ENCODE peak calls at places on chromosomes 4 and X, in seven cellular contexts. Z is HCT116, Q is gastrocnemius medialis, U is sigmoid colon, B is stomach, J is ovary, F is tibial nerve. H is an unnamed sample. For H3K9me3, the result is how much of the 10 kb centered on the place peaks cover.

GRCh38 chrX:8748855-8749254 is 16.9 kb upstream of the ANOS1 start:
- DNase-seq in Z (no peak), Q (no peak), U (no peak), B (no peak), J (no peak), F (no peak), H (no peak)

GRCh38 chr4:133585323-133585722 is 436.2 kb downstream of the PCDH10 start:
- DNase-seq in Z (no peak), Q (no peak), U (no peak), B (no peak), J (no peak), F (no peak), H (no peak)

GRCh38 chr4:84971319-84971932 is 4.9 kb upstream of the WDFY3 start:
- DNase-seq in Z (peak), Q (no peak), U (no peak), B (no peak), J (no peak), F (no peak), H (no peak)

GRCh38 chr4:173531085-173531965 is 1.3 kb upstream of the HAND2 start:
- DNase-seq in Z (no peak), Q (no peak), U (peak), B (no peak), J (peak), F (no peak), H (no peak)

GRCh38 chr4:104487105-104487504 is 7.6 kb downstream of the CXXC4 start:
- DNase-seq in Z (no peak), Q (no peak), U (no peak), B (no peak), J (no peak), F (no peak), H (no peak)

GRCh38 chrX:124194903-124195302 is 137.6 kb upstream of the TEX13D start:
- DNase-seq in Z (no peak), Q (peak), U (no peak), B (no peak), J (no peak), F (no peak), H (no peak)

GRCh38 chr4:183438458-183439113 is 5.8 kb upstream of the CDKN2AIP start:
- DNase-seq in Z (peak), Q (no peak), U (no peak), B (peak), J (no peak), F (no peak), H (peak)

GRCh38 chrX:105063743-105064142 is 156.8 kb downstream of the TEX13A start:
- DNase-seq in Z (no peak), Q (no peak), U (no peak), B (no peak), J (no peak), F (no peak), H (no peak)

GRCh38 chr4:151807220-151807619 is 46.4 kb upstream of the GATB start:
- DNase-seq in Z (no peak), Q (no peak), U (no peak), B (no peak), J (no peak), F (no peak), H (peak)

GRCh38 chr4:2820216-2820982 is 23.2 kb upstream of the ADD1 start:
- DNase-seq in Z (no peak), Q (no peak), U (no peak), B (no peak), J (no peak), F (no peak), H (no peak)

GRCh38 chrX:65035451-65035779 is 59.2 kb upstream of the ZC4H2 start:
- DNase-seq in Z (no peak), Q (no peak), U (no peak), B (peak), J (peak), F (peak), H (peak)

GRCh38 chr4:3112979-3113469 is 38.5 kb downstream of the HTT start:
- DNase-seq in Z (no peak), Q (no peak), U (no peak), B (no peak), J (no peak), F (no peak), H (no peak)

GRCh38 chr4:26206339-26206738 is 114.5 kb upstream of the RBPJ start:
- DNase-seq in Z (no peak), Q (no peak), U (peak), B (no peak), J (no peak), F (peak), H (no peak)

GRCh38 chr4:27168783-27169182 is 308.1 kb downstream of the STIM2 start:
- DNase-seq in Z (no peak), Q (no peak), U (no peak), B (no peak), J (no peak), F (no peak), H (no peak)

GRCh38 chrX:43176686-43177085 is 398.7 kb upstream of the PPP1R2C start:
- DNase-seq in Z (no peak), Q (no peak), U (no peak), B (no peak), J (no peak), F (no peak), H (no peak)

GRCh38 chr4:120664851-120665250 is 257.7 kb downstream of the PRDM5 start:
- DNase-seq in Z (no peak), Q (no peak), U (no peak), B (no peak), J (no peak), F (no peak), H (no peak)

GRCh38 chrX:42524374-42524773 is 253.6 kb downstream of the PPP1R2C start:
- DNase-seq in Z (peak), Q (no peak), U (no peak), B (no peak), J (no peak), F (no peak), H (no peak)

GRCh38 chrX:9416562-9417319 is 48.1 kb upstream of the TBL1X start:
- DNase-seq in Z (no peak), Q (no peak), U (no peak), B (no peak), J (no peak), F (peak), H (no peak)

GRCh38 chr4:3091464-3091863 is 17.0 kb downstream of the HTT start:
- DNase-seq in Z (no peak), Q (no peak), U (no peak), B (no peak), J (no peak), F (no peak), H (no peak)

GRCh38 chr4:120874792-120875774 is 47.4 kb downstream of the PRDM5 start:
- DNase-seq in Z (no peak), Q (no peak), U (no peak), B (no peak), J (no peak), F (peak), H (no peak)

GRCh38 chrX:38138157-38138556 is 82.5 kb downstream of the SRPX start:
- DNase-seq in Z (no peak), Q (no peak), U (no peak), B (no peak), J (no peak), F (no peak), H (no peak)

GRCh38 chrX:154411981-154412340 is 622 bp downstream of the TAFAZZIN start:
- DNase-seq in Z (no peak), Q (peak), U (peak), B (peak), J (peak), F (peak), H (peak)

GRCh38 chrX:120456973-120457372 is 12.1 kb downstream of the LAMP2 start:
- DNase-seq in Z (no peak), Q (no peak), U (no peak), B (no peak), J (no peak), F (no peak), H (no peak)

GRCh38 chr4:103075435-103075893 is 1.1 kb downstream of the SLC9B2 start:
- DNase-seq in Z (peak), Q (no peak), U (no peak), B (no peak), J (no peak), F (no peak), H (no peak)

GRCh38 chr4:15695240-15695699 is 7.6 kb upstream of the BST1 start:
- DNase-seq in Z (peak), Q (no peak), U (no peak), B (no peak), J (no peak), F (no peak), H (no peak)

GRCh38 chrX:154742623-154743022 is 8.3 kb downstream of the GAB3 start:
- DNase-seq in Z (no peak), Q (no peak), U (no peak), B (no peak), J (no peak), F (no peak), H (no peak)

GRCh38 chr4:59597536-59598232 is 1602.4 kb upstream of the ADGRL3 start:
- DNase-seq in Z (no peak), Q (no peak), U (no peak), B (no peak), J (no peak), F (no peak), H (no peak)

GRCh38 chrX:39242187-39242586 is 440.9 kb downstream of the MID1IP1 start:
- DNase-seq in Z (peak), Q (peak), U (no peak), B (peak), J (no peak), F (no peak), H (peak)

GRCh38 chr4:648579-649292 is 23.4 kb downstream of the PDE6B start:
- DNase-seq in Z (no peak), Q (no peak), U (no peak), B (no peak), J (no peak), F (no peak), H (no peak)

GRCh38 chr4:156971623-156972369 is at the start of gene PDGFC:
- DNase-seq in Z (no peak), Q (peak), U (peak), B (peak), J (peak), F (peak), H (no peak)

GRCh38 chr4:184644553-184645307 is 4.5 kb downstream of the CASP3 start:
- DNase-seq in Z (no peak), Q (no peak), U (no peak), B (no peak), J (no peak), F (no peak), H (no peak)

GRCh38 chr4:64617813-64618212 is 208.6 kb upstream of the TECRL start:
- DNase-seq in Z (no peak), Q (no peak), U (no peak), B (no peak), J (no peak), F (no peak), H (no peak)

GRCh38 chr4:111398906-111399330 is 746.3 kb upstream of the FAM241A start:
- DNase-seq in Z (no peak), Q (no peak), U (no peak), B (no peak), J (no peak), F (peak), H (no peak)

GRCh38 chr4:129526812-129527211 is 430.9 kb downstream of the C4orf33 start:
- DNase-seq in Z (peak), Q (no peak), U (no peak), B (no peak), J (no peak), F (no peak), H (no peak)
- TF ChIP-seq CTCF in Z (peak), Q (no peak), U (no peak), B (no peak), J (no peak), F (no peak), H (no peak)

DNA sequence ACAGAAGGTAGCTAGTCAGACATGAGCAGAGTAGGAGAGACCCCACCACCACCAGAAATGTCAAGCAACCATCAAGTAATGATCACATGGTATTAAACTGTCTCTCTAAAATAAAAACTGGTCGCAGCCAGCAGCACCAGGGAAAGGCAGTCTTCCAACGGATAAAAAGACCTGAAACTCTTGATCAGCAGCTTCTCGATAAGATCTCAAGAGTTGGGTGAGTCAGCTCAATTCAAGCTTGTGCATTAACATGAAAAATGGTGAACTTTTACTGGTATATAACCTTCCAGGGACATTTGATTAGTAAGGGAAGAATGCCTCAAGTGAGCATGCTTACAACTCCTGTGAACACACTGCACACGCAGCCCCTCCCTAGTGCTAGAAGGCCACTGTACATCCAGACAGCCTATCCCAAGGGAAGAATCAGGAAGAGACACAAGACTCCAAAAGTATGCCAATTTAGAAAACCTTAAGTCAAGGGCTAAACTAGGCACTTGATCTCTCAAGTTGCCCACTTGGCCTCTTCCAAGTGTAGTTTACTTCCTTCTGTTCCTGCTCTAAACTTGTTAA is 270.0 kb upstream of the GNPDA2 start:
- DNase-seq in Z (no peak), Q (no peak), U (no peak), B (no peak), J (no peak), F (no peak), H (no peak)
- H3K9me3 ChIP-seq in Z (under half), Q (under half), U (under half), B (under half), J (under half), F (under half), H (under half)

DNA sequence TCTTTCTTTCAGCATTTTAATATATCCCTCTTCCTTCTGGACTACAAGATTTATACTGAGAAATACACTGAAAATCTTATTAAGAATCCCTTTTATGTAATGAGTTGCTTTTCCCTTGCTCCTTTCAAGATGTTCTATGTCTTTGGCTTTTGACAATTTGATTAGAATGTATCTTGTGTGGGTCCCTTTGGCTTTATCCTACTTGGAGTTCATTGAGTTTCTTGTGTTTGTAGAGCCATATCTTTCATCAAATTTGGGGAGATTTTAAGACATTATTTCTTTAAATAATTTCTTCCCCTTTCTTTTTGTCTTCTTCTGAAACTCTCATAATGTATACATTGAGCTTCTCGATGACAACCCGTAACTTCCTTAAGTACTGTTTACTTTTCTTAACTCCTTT is 739.9 kb upstream of the AMOT start:
- DNase-seq in Z (no peak), Q (no peak), U (no peak), B (no peak), J (no peak), F (no peak), H (no peak)
- TF ChIP-seq POLR2A in Z (no peak), Q (no peak), U (no peak), B (no peak), J (no peak), F (no peak), H (no peak)

GRCh38 chr4:8110071-8110986 is 48.3 kb downstream of the ABLIM2 start:
- DNase-seq in Z (no peak), Q (no peak), U (no peak), B (no peak), J (no peak), F (no peak), H (no peak)
- TF ChIP-seq CTCF in Z (no peak), Q (no peak), U (no peak), B (no peak), J (no peak), F (no peak), H (no peak)

DNA sequence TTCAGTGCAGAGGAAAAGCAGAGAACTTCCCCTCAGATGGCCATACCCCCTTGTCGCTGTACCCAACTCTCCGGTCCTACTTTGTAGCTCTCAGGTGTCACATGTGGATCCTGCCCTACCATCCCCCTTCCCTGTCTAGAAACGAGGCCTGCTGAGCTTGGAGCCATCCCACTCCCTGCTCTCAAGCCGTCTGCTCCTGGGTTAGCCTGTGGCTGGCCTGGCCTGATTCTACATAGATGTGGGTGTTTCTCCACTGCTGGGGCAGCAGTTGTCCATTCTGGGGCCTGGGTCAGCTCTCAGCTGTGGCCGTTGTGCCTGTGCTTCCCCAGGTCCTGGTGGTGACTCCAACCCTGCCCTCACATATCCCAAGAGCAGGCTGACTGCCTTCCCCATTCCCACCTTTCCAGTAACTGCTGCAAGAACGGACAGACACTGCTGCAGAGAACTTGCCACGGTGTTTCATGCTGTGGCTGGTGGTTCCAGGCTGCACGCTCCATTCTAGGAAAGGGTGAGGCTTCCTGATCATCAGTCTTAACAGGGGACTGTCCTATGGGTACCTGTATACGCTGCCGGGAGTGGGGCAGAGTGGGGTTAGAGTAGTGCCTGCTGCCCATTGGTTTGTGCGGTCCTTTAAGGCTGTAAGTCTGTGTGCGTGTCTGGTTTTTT is 3.6 kb downstream of the IL9R start:
- DNase-seq in Z (no peak), Q (no peak), U (no peak), B (no peak), J (no peak), F (no peak), H (peak)
- H3K9me3 ChIP-seq in Z (under half), Q (under half), U (under half), B (under half), J (under half), F (under half), H (under half)

GRCh38 chrX:1392376-1393130 is 640 bp upstream of the SLC25A6 start:
- DNase-seq in Z (no peak), Q (peak), U (peak), B (peak), J (no peak), F (peak), H (peak)
- TF ChIP-seq POLR2A in Z (no peak), Q (peak), U (no peak), B (no peak), J (peak), F (no peak), H (no peak)

GRCh38 chrX:112512509-112512908 is 167.2 kb downstream of the LHFPL1 start:
- DNase-seq in Z (peak), Q (no peak), U (no peak), B (no peak), J (no peak), F (no peak), H (no peak)
- TF ChIP-seq CTCF in Z (no peak), Q (no peak), U (no peak), B (no peak), J (no peak), F (no peak), H (no peak)

GRCh38 chr4:48997962-48998361 is 11.9 kb downstream of the CWH43 start:
- DNase-seq in Z (no peak), Q (no peak), U (no peak), B (no peak), J (no peak), F (no peak), H (no peak)
- H3K9me3 ChIP-seq in Z (under half), Q (under half), U (under half), B (under half), J (under half), F (under half), H (under half)

DNA sequence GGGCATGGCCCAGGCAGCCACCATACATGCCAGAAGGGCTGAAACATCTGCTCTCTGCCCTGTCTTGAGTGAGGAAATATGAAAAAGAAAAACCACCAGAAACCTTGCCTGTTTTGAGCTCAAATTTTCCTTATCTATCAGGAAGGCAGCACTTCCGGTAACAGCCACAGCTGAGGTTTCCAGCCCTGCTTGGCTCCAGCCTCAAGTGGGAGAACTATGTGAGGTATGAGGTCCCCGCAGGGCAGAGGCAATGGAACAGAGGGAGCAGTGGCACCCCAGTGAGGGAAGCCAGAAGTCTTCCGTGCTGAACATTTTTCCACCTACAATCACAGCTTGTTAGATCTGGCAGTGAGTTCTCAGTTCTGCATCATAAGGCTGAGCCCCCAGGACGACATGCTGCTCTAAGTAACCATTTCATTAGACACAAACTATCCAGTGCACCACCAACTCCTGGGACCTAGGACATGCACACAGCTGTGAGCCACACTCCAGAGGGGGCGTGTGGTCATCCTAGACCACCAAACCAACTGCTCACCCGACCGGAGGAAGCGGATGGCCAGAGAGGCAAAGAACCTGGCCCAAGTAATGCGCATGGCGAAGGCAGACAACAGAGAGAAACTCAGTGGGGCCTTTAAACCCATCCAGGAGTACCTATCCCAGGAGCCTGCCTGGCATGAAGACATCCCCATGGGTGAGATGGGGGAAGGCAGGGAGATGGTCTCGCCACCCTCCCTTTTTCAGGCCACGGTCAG is 22.6 kb downstream of the WDR1 start:
- DNase-seq in Z (no peak), Q (no peak), U (no peak), B (no peak), J (peak), F (no peak), H (no peak)
- TF ChIP-seq POLR2A in Z (no peak), Q (no peak), U (no peak), B (no peak), J (no peak), F (no peak), H (no peak)

H was measured in Peyer's patch.